ENCODE peak calls at places on chromosomes 2 and 18, in four cellular contexts. P is astrocyte, E is neural crest cell, A is iris pigment epithelial cell. V is an unnamed sample.

GRCh38 chr18:12013186-12013916 is 32.0 kb downstream of the IMPA2 start:
- DNase-seq in E (no peak), P (peak; percentile 35), A (no peak), V (no peak)

GRCh38 chr18:41809652-41810051 is 145.4 kb upstream of the PIK3C3 start:
- DNase-seq in A (peak; percentile 3), P (no peak), E (no peak), V (no peak)

GRCh38 chr2:72625359-72625758 is 200.5 kb downstream of the EXOC6B start:
- DNase-seq in A (no peak), E (no peak), P (no peak), V (no peak)

GRCh38 chr2:214987261-214987660 is 151.2 kb downstream of the ABCA12 start:
- DNase-seq in A (no peak), P (peak; percentile 10), E (no peak), V (no peak)

GRCh38 chr2:99600929-99601680 is 111.3 kb upstream of the REV1 start:
- DNase-seq in P (peak; percentile 12), E (no peak), A (peak; percentile 9), V (no peak)

GRCh38 chr2:111702809-111703196 is 181.2 kb downstream of the ANAPC1 start:
- DNase-seq in E (no peak), P (no peak), A (no peak), V (no peak)

GRCh38 chr2:30702694-30703093 is 104.6 kb downstream of the CAPN13 start:
- DNase-seq in P (no peak), A (no peak), E (no peak), V (no peak)

GRCh38 chr2:220014961-220015360 is 387.5 kb downstream of the SLC4A3 start:
- DNase-seq in P (no peak), E (no peak), A (no peak), V (no peak)

GRCh38 chr2:162254472-162254871 is 11.2 kb upstream of the FAP start:
- DNase-seq in P (no peak), A (no peak), E (no peak), V (no peak)

GRCh38 chr2:21026479-21027282 is 17.2 kb downstream of the APOB start:
- DNase-seq in E (no peak), P (no peak), A (no peak), V (no peak)

GRCh38 chr2:26764078-26764887 is at the start of gene SLC35F6:
- DNase-seq in E (peak; percentile 71), P (peak; percentile 55), A (peak; percentile 77), V (peak; percentile 89)

GRCh38 chr2:102660070-102660469 is 40.7 kb downstream of the SLC9A2 start:
- DNase-seq in P (no peak), A (no peak), E (no peak), V (no peak)

GRCh38 chr2:177187631-177188312 is 24.8 kb upstream of the HNRNPA3 start:
- DNase-seq in E (no peak), P (peak; percentile 40), A (peak; percentile 48), V (no peak)

GRCh38 chr2:41791523-41791922 is 256.3 kb upstream of the PKDCC start:
- DNase-seq in P (peak; percentile 21), E (peak; percentile 43), A (peak; percentile 45), V (peak; percentile 30)

GRCh38 chr18:74598350-74599001 is 806 bp downstream of the ZNF407 start:
- DNase-seq in A (peak; percentile 59), P (peak; percentile 39), E (peak; percentile 51), V (peak; percentile 66)

GRCh38 chr18:24987933-24988840 is 363.8 kb downstream of the ZNF521 start:
- DNase-seq in P (no peak), A (no peak), E (no peak), V (no peak)

GRCh38 chr18:78558101-78558810 is 421.4 kb upstream of the SALL3 start:
- DNase-seq in A (no peak), P (no peak), E (no peak), V (no peak)

GRCh38 chr18:28040720-28041119 is 136.2 kb downstream of the CDH2 start:
- DNase-seq in P (no peak), E (no peak), A (no peak), V (no peak)

GRCh38 chr18:13611616-13612110 is 114.7 kb downstream of the FAM210A start:
- DNase-seq in E (no peak), P (peak; percentile 55), A (peak; percentile 23), V (peak; percentile 35)

GRCh38 chr2:200786423-200786822 is 25.3 kb upstream of the BZW1 start:
- DNase-seq in E (no peak), A (peak; percentile 80), P (peak; percentile 69), V (peak; percentile 48)

GRCh38 chr2:16336491-16336890 is 329.1 kb downstream of the CYRIA start:
- DNase-seq in P (no peak), A (no peak), E (no peak), V (no peak)

GRCh38 chr2:60297296-60298010 is 256.0 kb downstream of the BCL11A start:
- DNase-seq in A (no peak), P (no peak), E (no peak), V (no peak)

GRCh38 chr2:214341636-214342035 is 69.2 kb upstream of the VWC2L start:
- DNase-seq in P (no peak), A (peak; percentile 31), E (no peak), V (no peak)

GRCh38 chr18:616380-616995 is 19.7 kb downstream of the CLUL1 start:
- DNase-seq in A (peak; percentile 62), E (no peak), P (peak; percentile 15), V (peak; percentile 75)

GRCh38 chr2:207437857-207438166 is 92.0 kb upstream of the CREB1 start:
- DNase-seq in A (no peak), E (no peak), P (no peak), V (no peak)

GRCh38 chr2:190477563-190478454 is 56.7 kb downstream of the NEMP2 start:
- DNase-seq in E (no peak), A (peak; percentile 20), P (no peak), V (no peak)

GRCh38 chr2:74111380-74111779 is 36.3 kb downstream of the BOLA3 start:
- DNase-seq in A (no peak), E (no peak), P (no peak), V (no peak)

GRCh38 chr2:171571721-171572120 is 49.4 kb downstream of the CYBRD1 start:
- DNase-seq in E (no peak), A (no peak), P (no peak), V (no peak)

GRCh38 chr18:27355308-27355707 is 170.2 kb upstream of the CHST9 start:
- DNase-seq in E (no peak), A (no peak), P (no peak), V (no peak)

GRCh38 chr2:180246281-180246680 is 239.2 kb upstream of the CWC22 start:
- DNase-seq in E (no peak), P (no peak), A (no peak), V (no peak)

GRCh38 chr2:203673933-203674332 is 32.5 kb upstream of the CD28 start:
- DNase-seq in P (peak; percentile 55), A (peak; percentile 63), E (no peak), V (no peak)

GRCh38 chr2:70861774-70862644 is 26.4 kb upstream of the CD207 start:
- DNase-seq in E (peak; percentile 98), P (peak; percentile 35), A (peak; percentile 62), V (peak; percentile 88)

GRCh38 chr2:142286618-142287017 is 155.8 kb upstream of the LRP1B start:
- DNase-seq in P (no peak), A (no peak), E (peak; percentile 5), V (no peak)

GRCh38 chr2:118645891-118646290 is 201.6 kb downstream of the EN1 start:
- DNase-seq in A (no peak), P (no peak), E (no peak), V (no peak)

GRCh38 chr2:134181219-134181618 is 72.7 kb upstream of the MGAT5 start:
- DNase-seq in P (no peak), E (no peak), A (no peak), V (peak; percentile 69)

GRCh38 chr2:43131890-43132522 is 94.4 kb downstream of the ZFP36L2 start:
- DNase-seq in E (no peak), P (no peak), A (no peak), V (no peak)

GRCh38 chr2:148829618-148830017 is 45.4 kb upstream of the KIF5C start:
- DNase-seq in P (no peak), A (no peak), E (no peak), V (no peak)